ENCODE peak calls at places on chromosome 17, in four cellular contexts. H is cardiac muscle cell, N is fibroblast of lung, O is pancreas. J is an unnamed sample.

GRCh38 chr17:828761-829160 is 46.6 kb downstream of the MRM3 start:
- DNase-seq in H (no peak), N (no peak), O (no peak), J (no peak)

GRCh38 chr17:40399185-40399584 is 18.5 kb downstream of the TOP2A start:
- DNase-seq in H (peak), N (peak), O (no peak), J (peak)

GRCh38 chr17:52696362-52696761 is 537.8 kb upstream of the CA10 start:
- DNase-seq in H (no peak), N (no peak), O (no peak), J (no peak)

GRCh38 chr17:68355093-68355492 is 63.8 kb downstream of the ARSG start:
- DNase-seq in H (peak), N (peak), O (no peak), J (no peak)

GRCh38 chr17:55056530-55056929 is 88.0 kb downstream of the STXBP4 start:
- DNase-seq in H (peak), N (no peak), O (peak), J (no peak)

GRCh38 chr17:47978324-47978723 is 7.4 kb downstream of the CDK5RAP3 start:
- DNase-seq in H (peak), N (peak), O (no peak), J (no peak)

GRCh38 chr17:66885417-66885816 is 50.5 kb downstream of the CACNG5 start:
- DNase-seq in H (no peak), N (no peak), O (no peak), J (no peak)

GRCh38 chr17:78127888-78128615 is 503 bp downstream of the TMC6 start:
- DNase-seq in H (no peak), N (no peak), O (peak), J (no peak)

GRCh38 chr17:41211845-41212466 is 14.5 kb upstream of the KRTAP9-2 start:
- DNase-seq in H (no peak), N (no peak), O (no peak), J (peak)

GRCh38 chr17:64202683-64203430 is 60.2 kb downstream of the TEX2 start:
- DNase-seq in H (peak), N (no peak), O (no peak), J (no peak)

GRCh38 chr17:574061-574460 is 140.6 kb downstream of the VPS53 start:
- DNase-seq in H (peak), N (peak), O (no peak), J (no peak)

GRCh38 chr17:67488161-67488560 is 111.1 kb downstream of the PITPNC1 start:
- DNase-seq in H (peak), N (no peak), O (no peak), J (no peak)

GRCh38 chr17:9676084-9676483 is 30.8 kb downstream of the USP43 start:
- DNase-seq in H (peak), N (no peak), O (no peak), J (no peak)
- TF ChIP-seq CTCF in H (peak), N (no peak), O (no peak), J (peak)

GRCh38 chr17:36195474-36196098 is 972 bp downstream of the CCL3L1 start:
- DNase-seq in H (no peak), N (no peak), O (no peak), J (no peak)
- TF ChIP-seq CTCF in H (no peak), N (no peak), O (no peak), J (no peak)

GRCh38 chr17:27747462-27748359 is 52.6 kb downstream of the NOS2 start:
- DNase-seq in H (no peak), N (no peak), O (no peak), J (no peak)
- TF ChIP-seq CTCF in H (peak), N (peak), O (no peak), J (peak)

DNA sequence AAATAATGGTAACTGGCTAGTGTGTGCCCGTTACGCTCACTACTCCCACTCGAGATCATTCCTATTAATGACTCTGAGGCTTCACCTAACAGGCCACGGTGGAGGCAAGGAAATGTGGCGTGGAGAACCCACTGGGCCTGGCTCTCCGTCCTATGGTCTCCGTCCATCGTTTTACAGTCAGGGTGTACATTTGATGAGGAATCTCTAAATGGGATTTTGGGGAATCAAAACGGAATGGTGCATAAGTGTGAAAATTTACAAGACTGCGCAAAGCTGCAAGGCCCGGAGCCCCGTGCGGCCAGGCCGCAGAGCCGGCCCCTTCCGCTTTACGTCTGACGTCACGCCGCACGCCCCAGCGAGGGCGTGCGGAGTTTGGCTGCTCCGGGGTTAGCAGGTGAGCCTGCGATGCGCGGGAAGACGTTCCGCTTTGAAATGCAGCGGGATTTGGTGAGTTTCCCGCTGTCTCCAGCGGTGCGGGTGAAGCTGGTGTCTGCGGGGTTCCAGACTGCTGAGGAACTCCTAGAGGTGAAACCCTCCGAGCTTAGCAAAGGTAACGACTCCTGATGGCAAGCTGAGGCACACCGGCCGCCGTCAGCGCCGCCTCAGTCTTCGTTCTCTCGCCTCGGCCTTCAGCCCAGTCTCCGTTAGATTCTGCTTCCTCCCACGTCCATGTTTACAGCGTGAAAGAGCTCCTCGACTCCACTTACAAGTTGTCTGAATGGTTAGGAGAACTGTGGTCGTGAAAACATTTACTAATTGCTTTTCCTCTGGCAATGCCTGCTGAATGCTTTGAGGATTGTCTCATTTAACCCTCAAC is at the start of gene RAD51C:
- DNase-seq in H (peak), N (peak), O (peak), J (peak)
- TF ChIP-seq CTCF in H (no peak), N (no peak), O (no peak), J (no peak)

GRCh38 chr17:76337413-76337777 is 16.3 kb downstream of the PRPSAP1 start:
- DNase-seq in H (no peak), N (peak), O (no peak), J (no peak)
- TF ChIP-seq CTCF in H (no peak), N (no peak), O (no peak), J (no peak)